ENCODE peak calls at places on chromosomes 7 and 10, in nine cellular contexts. A is CD4-positive, alpha-beta T cell; E is adrenal gland; W is colonic mucosa; N is transverse colon; C is Peyer's patch; R is heart right ventricle; B is tibial nerve; F is hepatocyte. Q is an unnamed sample.

GRCh38 chr7:5532520-5533335 is 109.1 kb upstream of the TNRC18 start:
- DNase-seq in A (peak; percentile 56), E (no peak), W (peak; percentile 93), N (peak; percentile 89), C (peak; percentile 95), R (peak; percentile 37), B (no peak), F (peak; percentile 87), Q (no peak)

GRCh38 chr7:6608794-6609193 is 6.6 kb upstream of the ZNF853 start:
- DNase-seq in A (no peak), E (no peak), W (no peak), N (no peak), C (no peak), R (no peak), B (no peak), F (no peak), Q (no peak)

GRCh38 chr10:133567609-133568286 is 2.4 kb upstream of the SYCE1 start:
- DNase-seq in A (no peak), E (no peak), W (no peak), N (no peak), C (no peak), R (no peak), B (no peak), F (no peak), Q (no peak)

GRCh38 chr10:89269822-89270483 is 18.4 kb upstream of the LIPA start:
- DNase-seq in A (no peak), E (no peak), W (no peak), N (no peak), C (no peak), R (no peak), B (no peak), F (peak; percentile 24), Q (no peak)

GRCh38 chr7:10225265-10225664 is 748.4 kb upstream of the PHF14 start:
- DNase-seq in A (no peak), E (no peak), W (no peak), N (no peak), C (no peak), R (no peak), B (no peak), F (no peak), Q (peak; percentile 31)

GRCh38 chr7:106895246-106895864 is 30.3 kb downstream of the PIK3CG start:
- DNase-seq in A (no peak), E (no peak), W (peak; percentile 17), N (peak; percentile 35), C (peak; percentile 67), R (no peak), B (no peak), F (no peak), Q (no peak)

GRCh38 chr7:158602041-158602440 is 14.4 kb upstream of the PTPRN2 start:
- DNase-seq in A (no peak), E (peak; percentile 35), W (no peak), N (no peak), C (no peak), R (no peak), B (no peak), F (no peak), Q (no peak)

GRCh38 chr10:35821339-35821911 is 179.3 kb upstream of the FZD8 start:
- DNase-seq in A (no peak), E (no peak), W (no peak), N (no peak), C (no peak), R (no peak), B (no peak), F (no peak), Q (peak; percentile 64)

GRCh38 chr10:77744249-77744648 is 106.6 kb upstream of the KCNMA1 start:
- DNase-seq in A (no peak), E (no peak), W (no peak), N (no peak), C (no peak), R (no peak), B (no peak), F (no peak), Q (no peak)

GRCh38 chr10:61992683-61993629 is 91.5 kb downstream of the ARID5B start:
- DNase-seq in A (no peak), E (peak; percentile 76), W (peak; percentile 62), N (peak; percentile 56), C (peak; percentile 80), R (peak; percentile 54), B (peak; percentile 88), F (peak; percentile 58), Q (no peak)

GRCh38 chr10:61993676-61994401 is 92.3 kb downstream of the ARID5B start:
- DNase-seq in A (no peak), E (no peak), W (no peak), N (no peak), C (no peak), R (no peak), B (no peak), F (no peak), Q (no peak)

GRCh38 chr10:61989995-61990760 is 88.7 kb downstream of the ARID5B start:
- DNase-seq in A (no peak), E (no peak), W (no peak), N (no peak), C (no peak), R (no peak), B (no peak), F (no peak), Q (no peak)

GRCh38 chr10:61990761-61991135 is 89.2 kb downstream of the ARID5B start:
- DNase-seq in A (no peak), E (no peak), W (no peak), N (no peak), C (no peak), R (no peak), B (no peak), F (no peak), Q (no peak)

DNA sequence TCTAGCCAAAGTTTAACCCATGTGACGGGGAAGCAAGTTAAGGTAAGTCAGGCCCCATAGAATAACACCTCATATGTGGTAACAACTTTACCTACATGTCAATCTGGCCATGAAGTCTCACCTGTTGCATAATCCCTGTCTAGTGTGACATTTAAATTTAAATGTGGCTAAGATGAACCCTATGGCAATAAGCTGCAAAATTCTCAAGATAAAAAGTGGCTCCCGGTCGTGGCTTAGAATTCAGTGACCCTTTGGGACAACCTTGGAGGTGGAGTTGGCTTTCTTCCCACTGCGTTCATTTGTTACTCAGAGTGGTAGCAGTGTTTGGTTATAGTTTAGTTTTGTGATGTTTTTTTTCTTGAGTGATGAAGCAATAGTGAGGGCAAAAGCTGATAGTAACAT is 90.6 kb downstream of the ARID5B start:
- DNase-seq in A (no peak), E (peak; percentile 70), W (peak; percentile 54), N (no peak), C (no peak), R (peak; percentile 32), B (no peak), F (no peak), Q (no peak)
- H3K27ac ChIP-seq in A (peak overlapping the region; percentile 52), E (peak overlapping the region; percentile 21), W (peak overlapping the region; percentile 74), N (peak overlapping the region; percentile 74), C (peak overlapping the region; percentile 15), R (peak overlapping the region; percentile 56), B (peak overlapping the region; percentile 61), F (peak overlapping the region; percentile 84), Q (no peak overlapping the region)

DNA sequence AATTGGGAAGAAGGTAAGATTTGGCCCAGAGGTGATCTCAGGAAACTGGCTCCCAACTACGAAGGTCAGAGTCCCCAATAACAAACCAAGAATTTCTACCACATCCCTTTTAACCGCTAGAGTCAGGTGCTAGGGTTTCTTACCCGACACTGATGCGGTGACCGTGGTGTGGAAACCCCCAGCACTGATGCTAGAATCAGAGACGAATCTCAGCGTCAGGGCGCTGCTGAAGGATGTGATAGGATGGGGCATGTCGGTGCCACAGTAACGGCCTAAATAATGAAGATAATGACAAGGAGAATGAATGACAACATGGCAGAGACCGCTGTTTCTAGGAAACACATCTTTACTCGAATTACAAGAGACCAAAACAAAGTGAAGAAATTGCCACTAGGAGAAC is 131.1 kb upstream of the RSU1 start:
- DNase-seq in A (no peak), E (no peak), W (no peak), N (no peak), C (no peak), R (no peak), B (no peak), F (no peak), Q (no peak)
- H3K27me3 ChIP-seq in A (no peaks in the 10 kb centered on the region), E (no peaks in the 10 kb centered on the region), W (no peaks in the 10 kb centered on the region), N (no peaks in the 10 kb centered on the region), C (no peaks in the 10 kb centered on the region), R (no peaks in the 10 kb centered on the region), B (no peaks in the 10 kb centered on the region), F (no peaks in the 10 kb centered on the region), Q (no peaks in the 10 kb centered on the region)

DNA sequence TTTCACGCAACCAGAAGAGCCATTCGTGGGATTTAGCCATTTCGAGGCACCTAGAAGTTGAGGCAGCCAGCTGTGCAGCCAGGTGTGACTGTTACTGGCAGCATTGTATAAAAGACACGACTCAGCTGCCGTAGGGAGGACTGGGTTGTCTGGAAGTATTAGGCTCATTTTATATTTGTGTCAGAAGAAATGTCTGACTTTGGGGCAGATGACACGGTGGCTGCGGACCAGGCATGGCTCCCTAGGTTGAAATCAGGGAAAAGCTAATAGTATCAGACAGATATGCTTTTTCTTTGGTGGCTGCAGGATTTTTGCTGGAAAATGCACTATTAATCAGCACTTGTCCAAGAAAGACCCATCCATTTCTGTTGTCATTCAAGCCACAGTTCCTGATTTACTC is 4.2 kb upstream of the DPYSL4 start:
- DNase-seq in A (no peak), E (no peak), W (no peak), N (no peak), C (no peak), R (no peak), B (no peak), F (no peak), Q (no peak)
- H3K27ac ChIP-seq in A (no peak overlapping the region), E (no peak overlapping the region), W (no peak overlapping the region), N (no peak overlapping the region), C (no peak overlapping the region), R (no peak overlapping the region), B (no peak overlapping the region), F (no peak overlapping the region), Q (no peak overlapping the region)

GRCh38 chr7:1309290-1309689 is 76.6 kb downstream of the UNCX start:
- DNase-seq in A (no peak), E (no peak), W (no peak), N (no peak), C (no peak), R (no peak), B (no peak), F (no peak), Q (no peak)

GRCh38 chr7:1311406-1312097 is 78.9 kb downstream of the UNCX start:
- DNase-seq in A (no peak), E (no peak), W (no peak), N (no peak), C (no peak), R (no peak), B (no peak), F (no peak), Q (no peak)

GRCh38 chr7:1309996-1310395 is 77.3 kb downstream of the UNCX start:
- DNase-seq in A (no peak), E (no peak), W (no peak), N (no peak), C (no peak), R (no peak), B (no peak), F (no peak), Q (no peak)

GRCh38 chr7:1312098-1313070 is 79.7 kb downstream of the UNCX start:
- DNase-seq in A (no peak), E (no peak), W (no peak), N (no peak), C (no peak), R (no peak), B (no peak), F (no peak), Q (no peak)

DNA sequence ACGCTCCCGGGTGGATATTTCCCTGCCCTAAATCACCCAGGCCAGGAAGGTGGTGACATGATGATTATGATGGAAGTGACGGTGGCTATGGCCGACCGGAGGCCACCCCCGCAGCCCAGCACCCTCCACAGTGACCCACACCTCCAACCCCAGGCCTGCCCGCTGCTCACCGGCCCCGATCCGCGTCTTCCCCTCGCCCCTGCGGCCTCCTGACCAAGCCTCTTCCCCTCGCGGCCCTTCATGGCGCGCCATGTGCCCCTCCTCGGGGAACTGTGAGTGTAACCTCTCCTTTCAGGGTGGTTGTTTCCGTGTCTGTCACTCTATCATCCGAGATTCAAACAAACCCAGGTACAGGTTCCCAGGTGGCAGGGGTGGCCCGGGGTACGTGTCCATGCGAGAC is 78.3 kb downstream of the UNCX start:
- DNase-seq in A (no peak), E (no peak), W (no peak), N (no peak), C (no peak), R (no peak), B (no peak), F (no peak), Q (no peak)
- H3K27me3 ChIP-seq in A (no peaks in the 10 kb centered on the region), E (no peaks in the 10 kb centered on the region), W (no peaks in the 10 kb centered on the region), N (no peaks in the 10 kb centered on the region), C (no peaks in the 10 kb centered on the region), R (no peaks in the 10 kb centered on the region), B (no peaks in the 10 kb centered on the region), F (no peaks in the 10 kb centered on the region), Q (no peaks in the 10 kb centered on the region)